ENCODE peak calls at places on chromosome 22, in four cellular contexts. N is GM12878, R is HL-60, A is K562. D is an unnamed sample.
A peak's percentile ranks its signal among the peaks of the same experiment; 100 is the strongest.

GRCh38 chr22:19759994-19760651 is 455 bp upstream of the TBX1 start:
- DNase-seq in N (no peak), R (no peak), A (peak; percentile 98), D (no peak)

GRCh38 chr22:49210606-49211005 is 617.1 kb downstream of the BRD1 start:
- DNase-seq in A (no peak), R (no peak), N (no peak), D (no peak)

GRCh38 chr22:46583571-46583970 is 36.6 kb upstream of the GRAMD4 start:
- DNase-seq in N (no peak), A (no peak), R (no peak), D (no peak)

GRCh38 chr22:20803696-20804324 is 29.9 kb downstream of the SERPIND1 start:
- DNase-seq in R (peak; percentile 47), N (no peak), A (peak; percentile 83), D (no peak)

GRCh38 chr22:46074771-46075551 is 75.4 kb upstream of the PPARA start:
- DNase-seq in N (no peak), R (no peak), A (no peak), D (no peak)

GRCh38 chr22:19885841-19886592 is 31.3 kb upstream of the GNB1L start:
- DNase-seq in N (no peak), R (no peak), A (no peak), D (no peak)

GRCh38 chr22:19723990-19724827 is 870 bp downstream of the GP1BB start:
- DNase-seq in R (peak; percentile 62), N (no peak), A (peak; percentile 95), D (peak; percentile 72)

GRCh38 chr22:43042101-43042780 is 27.3 kb upstream of the PACSIN2 start:
- DNase-seq in N (no peak), A (no peak), R (no peak), D (no peak)

GRCh38 chr22:44473166-44473565 is 24.9 kb downstream of the RTL6 start:
- DNase-seq in N (no peak), A (no peak), R (no peak), D (no peak)

GRCh38 chr22:37126383-37126782 is 16.9 kb upstream of the TMPRSS6 start:
- DNase-seq in N (no peak), A (peak; percentile 52), R (no peak), D (no peak)

GRCh38 chr22:23565942-23566715 is 14.0 kb downstream of the IGLL1 start:
- DNase-seq in A (peak; percentile 61), N (no peak), R (no peak), D (no peak)

GRCh38 chr22:46911341-46911740 is 148.9 kb downstream of the TBC1D22A start:
- DNase-seq in A (no peak), R (no peak), N (no peak), D (no peak)

GRCh38 chr22:42316988-42317387 is 46.5 kb upstream of the TCF20 start:
- DNase-seq in A (peak; percentile 44), N (no peak), R (no peak), D (no peak)

GRCh38 chr22:50218996-50219727 is 18.4 kb downstream of the SELENOO start:
- DNase-seq in R (peak; percentile 81), N (no peak), A (peak; percentile 81), D (no peak)

GRCh38 chr22:47995718-47996117 is 1233.3 kb downstream of the TBC1D22A start:
- DNase-seq in A (no peak), N (no peak), R (no peak), D (no peak)

GRCh38 chr22:50691521-50691920 is 18.9 kb downstream of the SHANK3 start:
- DNase-seq in N (peak; percentile 13), R (peak; percentile 62), A (peak; percentile 25), D (no peak)

GRCh38 chr22:20160041-20160440 is 9.2 kb upstream of the CCDC188 start:
- DNase-seq in A (no peak), R (no peak), N (no peak), D (no peak)

GRCh38 chr22:50016988-50017700 is 4.6 kb upstream of the IL17REL start:
- DNase-seq in A (no peak), R (no peak), N (peak; percentile 66), D (no peak)

GRCh38 chr22:35596821-35597220 is 20.3 kb downstream of the MB start:
- DNase-seq in N (no peak), A (no peak), R (no peak), D (no peak)

GRCh38 chr22:50641696-50642607 is 14.0 kb upstream of the ARSA start:
- DNase-seq in N (no peak), A (peak; percentile 42), R (no peak), D (no peak)

GRCh38 chr22:25067851-25068421 is 115.4 kb downstream of the KIAA1671 start:
- DNase-seq in R (no peak), N (no peak), A (no peak), D (no peak)

DNA sequence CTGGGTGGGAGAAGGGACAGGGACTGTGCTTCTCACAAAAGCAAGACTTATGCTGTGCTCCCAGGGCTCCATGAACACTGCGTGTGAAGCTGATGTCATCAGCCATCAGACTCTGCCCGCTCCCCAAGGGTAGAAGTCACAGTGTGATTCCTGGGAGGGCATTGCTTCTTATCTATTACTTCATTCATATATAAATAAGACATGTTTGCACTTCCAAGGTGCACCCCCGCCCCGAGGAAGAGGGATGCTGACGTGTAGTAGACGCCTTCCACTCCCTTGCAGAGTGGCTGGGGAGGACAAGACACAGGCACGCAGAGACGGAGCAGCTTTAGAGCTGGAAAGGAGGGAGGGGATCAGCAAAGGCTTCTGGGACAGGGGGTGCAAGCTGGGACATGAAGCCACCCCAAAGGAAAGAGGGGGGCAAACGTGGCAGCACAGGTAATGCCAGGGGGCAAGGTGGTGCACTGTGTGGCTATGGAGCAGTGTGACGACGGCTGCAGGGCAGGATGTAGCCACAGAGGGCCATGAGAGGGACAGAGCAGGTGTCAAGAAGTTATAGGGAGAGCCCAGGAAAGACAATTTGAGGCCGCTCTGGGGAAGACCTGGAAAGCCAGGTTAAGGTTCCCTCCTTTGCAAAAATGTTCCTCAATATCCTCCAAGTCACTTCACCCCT is 558.5 kb downstream of the MN1 start:
- DNase-seq in A (no peak), R (no peak), N (no peak), D (no peak)
- TF ChIP-seq SPI1 in A (no peak), R (no peak), N (no peak), D (no peak)

GRCh38 chr22:38485783-38486182 is 17.9 kb downstream of the KDELR3 start:
- DNase-seq in A (no peak), N (no peak), R (no peak), D (no peak)
- TF ChIP-seq POLR2AphosphoS5 in A (no peak), N (no peak), R (no peak), D (no peak)

DNA sequence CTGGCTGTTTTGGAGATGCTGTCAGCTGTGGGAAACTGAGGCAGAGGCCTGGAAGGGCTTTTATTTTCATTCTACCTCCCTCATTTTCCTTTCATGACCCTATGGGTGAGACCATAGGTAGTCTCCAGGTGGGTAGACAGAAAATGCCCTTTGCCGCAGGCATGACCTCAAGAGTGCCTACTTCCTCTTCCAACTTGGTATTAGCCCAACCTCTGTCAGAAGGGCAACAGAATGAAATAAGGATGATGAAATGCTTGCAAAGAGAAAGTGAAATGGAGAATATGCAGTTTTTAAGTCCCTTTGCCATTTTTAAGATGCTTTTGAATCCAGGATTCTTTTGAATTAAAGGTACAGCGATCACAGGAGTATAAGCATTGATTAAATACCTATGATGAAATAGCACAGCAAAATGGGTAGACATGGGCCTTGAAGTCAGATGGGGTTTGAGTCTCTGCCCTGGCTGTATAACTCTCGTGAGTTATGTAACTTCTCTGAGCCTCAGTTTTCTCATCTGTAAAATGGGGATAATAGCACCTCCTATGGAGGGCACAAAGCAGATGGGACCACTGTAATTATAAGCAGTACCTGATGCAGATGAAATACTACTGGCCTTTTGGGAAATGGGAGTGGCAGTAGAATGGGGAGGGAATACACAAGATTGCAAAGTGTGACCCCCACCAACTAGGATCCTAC is 3.7 kb downstream of the ASPHD2 start:
- DNase-seq in R (peak; percentile 78), A (no peak), N (peak; percentile 71), D (no peak)
- TF ChIP-seq SPI1 in R (peak; percentile 69), A (no peak), N (peak; percentile 77), D (peak; percentile 73)

GRCh38 chr22:32100711-32101110 is 57.6 kb downstream of the SLC5A1 start:
- DNase-seq in A (no peak), N (no peak), R (no peak), D (no peak)
- TF ChIP-seq POLR2AphosphoS5 in A (no peak), N (no peak), R (no peak), D (no peak)

GRCh38 chr22:17369553-17370035 is 334 bp downstream of the CECR2 start:
- DNase-seq in N (no peak), R (no peak), A (peak; percentile 17), D (no peak)

GRCh38 chr22:17368144-17368726 is 1.0 kb upstream of the CECR2 start:
- DNase-seq in A (no peak), N (no peak), R (no peak), D (no peak)

GRCh38 chr22:17370766-17371181 is 1.5 kb downstream of the CECR2 start:
- DNase-seq in A (no peak), N (no peak), R (no peak), D (no peak)

GRCh38 chr22:17370036-17370765 is 941 bp downstream of the CECR2 start:
- DNase-seq in N (no peak), A (no peak), R (no peak), D (no peak)

GRCh38 chr22:17368727-17369552 is at the start of gene CECR2:
- DNase-seq in R (no peak), N (peak; percentile 7), A (peak; percentile 86), D (no peak)
- TF ChIP-seq SPI1 in R (no peak), N (no peak), A (no peak), D (no peak)

DNA sequence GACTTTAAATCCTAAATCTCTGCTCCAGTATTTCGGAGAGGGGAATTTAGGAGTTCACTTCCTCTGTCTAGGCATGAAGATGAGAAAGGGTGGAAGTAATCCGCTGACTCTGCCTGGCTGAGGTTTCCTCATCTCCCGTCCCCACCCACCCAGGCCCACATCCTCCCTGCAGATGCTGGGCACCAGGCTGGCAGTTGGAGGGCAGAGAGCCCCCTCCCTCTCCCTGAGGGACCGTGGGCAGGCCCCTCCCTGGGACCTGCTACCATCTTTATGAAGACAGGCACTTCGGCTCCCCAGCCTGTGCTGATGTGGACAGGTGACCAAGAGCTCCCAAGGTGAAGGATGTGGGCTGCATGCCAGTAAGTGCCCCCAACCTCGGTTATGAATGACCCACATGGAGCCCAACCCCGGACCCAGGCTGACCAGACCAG is 6.7 kb downstream of the CASTOR1 start:
- DNase-seq in R (peak; percentile 48), A (no peak), N (no peak), D (no peak)
- TF ChIP-seq POLR2AphosphoS5 in R (no peak), A (no peak), N (no peak), D (no peak)

D was measured in GM12891.